ENCODE peak calls at places on chromosome 4, in four cellular contexts. E, Z, Q and S are unnamed samples.
A peak's percentile ranks its signal among the peaks of the same experiment; 100 is the strongest.

GRCh38 chr4:138948918-138949317 is 66.7 kb upstream of the NOCT start:
- DNase-seq in Z (no peak), E (no peak), Q (no peak), S (no peak)

GRCh38 chr4:71296945-71297344 is 41.9 kb upstream of the SLC4A4 start:
- DNase-seq in E (no peak), Q (no peak), Z (no peak), S (no peak)

GRCh38 chr4:15690020-15690809 is 8.6 kb downstream of the FAM200B start:
- DNase-seq in E (peak; percentile 88), Q (peak; percentile 61), Z (no peak), S (no peak)

GRCh38 chr4:128393111-128393704 is 105.6 kb upstream of the PGRMC2 start:
- DNase-seq in Q (no peak), Z (no peak), E (no peak), S (no peak)

GRCh38 chr4:111883557-111883999 is 261.7 kb upstream of the FAM241A start:
- DNase-seq in Z (no peak), E (no peak), Q (no peak), S (no peak)

GRCh38 chr4:128322986-128323385 is 35.4 kb upstream of the PGRMC2 start:
- DNase-seq in Z (no peak), Q (peak; percentile 53), E (peak; percentile 75), S (no peak)

GRCh38 chr4:94758141-94758699 is 465 bp downstream of the BMPR1B start:
- DNase-seq in Z (no peak), E (peak; percentile 83), Q (no peak), S (no peak)

GRCh38 chr4:38856046-38856445 is 571 bp downstream of the TLR6 start:
- DNase-seq in Z (peak; percentile 40), E (peak; percentile 39), Q (no peak), S (no peak)

GRCh38 chr4:140497776-140498636 is at the start of gene MGAT4D:
- DNase-seq in Z (no peak), Q (no peak), E (no peak), S (no peak)

GRCh38 chr4:170229021-170229420 is 139.3 kb upstream of the AADAT start:
- DNase-seq in Z (no peak), Q (no peak), E (no peak), S (no peak)

GRCh38 chr4:14023901-14024300 is 396.4 kb upstream of the BOD1L1 start:
- DNase-seq in Q (no peak), E (no peak), Z (no peak), S (no peak)

GRCh38 chr4:180057891-180058643 is 2185.1 kb upstream of the TENM3 start:
- DNase-seq in Q (no peak), Z (no peak), E (peak; percentile 2), S (no peak)

GRCh38 chr4:153555730-153556440 is 89.7 kb downstream of the TMEM131L start:
- DNase-seq in E (no peak), Q (peak; percentile 48), Z (no peak), S (no peak)

GRCh38 chr4:85658766-85659439 is 184.0 kb downstream of the ARHGAP24 start:
- DNase-seq in E (no peak), Z (no peak), Q (no peak), S (no peak)

GRCh38 chr4:25481648-25482047 is 104.6 kb downstream of the ANAPC4 start:
- DNase-seq in E (no peak), Z (no peak), Q (no peak), S (no peak)

GRCh38 chr4:122700178-122700725 is 32.3 kb upstream of the BBS12 start:
- DNase-seq in E (peak; percentile 6), Q (peak; percentile 12), Z (no peak), S (peak; percentile 92)

GRCh38 chr4:147054241-147054902 is 108.7 kb upstream of the TTC29 start:
- DNase-seq in Q (no peak), Z (no peak), E (no peak), S (no peak)

GRCh38 chr4:184287697-184288255 is 70.1 kb upstream of the ENPP6 start:
- DNase-seq in E (no peak), Q (peak; percentile 64), Z (no peak), S (no peak)

GRCh38 chr4:110477836-110478235 is 1.9 kb downstream of the ENPEP start:
- DNase-seq in E (no peak), Q (no peak), Z (no peak), S (no peak)

GRCh38 chr4:54332577-54332976 is 103.5 kb downstream of the PDGFRA start:
- DNase-seq in Q (no peak), E (no peak), Z (no peak), S (no peak)

GRCh38 chr4:82680834-82681233 is 117.8 kb downstream of the SCD5 start:
- DNase-seq in Q (no peak), E (no peak), Z (no peak), S (no peak)

GRCh38 chr4:149555146-149555545 is 260.5 kb downstream of the IQCM start:
- DNase-seq in Q (no peak), Z (no peak), E (no peak), S (no peak)

GRCh38 chr4:179292443-179292842 is 1850.2 kb upstream of the AGA start:
- DNase-seq in Q (no peak), Z (no peak), E (no peak), S (no peak)

GRCh38 chr4:68324509-68325262 is 25.2 kb downstream of the YTHDC1 start:
- DNase-seq in E (no peak), Z (no peak), Q (no peak), S (no peak)

GRCh38 chr4:72076562-72076961 is 44.8 kb downstream of the NPFFR2 start:
- DNase-seq in Q (no peak), E (no peak), Z (no peak), S (no peak)

GRCh38 chr4:5024673-5025072 is 5.4 kb upstream of the CYTL1 start:
- DNase-seq in E (no peak), Z (no peak), Q (no peak), S (no peak)

GRCh38 chr4:151304226-151304625 is 21.2 kb downstream of the SH3D19 start:
- DNase-seq in Q (no peak), E (no peak), Z (no peak), S (no peak)

GRCh38 chr4:184657144-184657543 is 7.6 kb downstream of the PRIMPOL start:
- DNase-seq in Z (no peak), Q (no peak), E (no peak), S (no peak)

GRCh38 chr4:53748328-53748772 is 157.1 kb upstream of the LNX1 start:
- DNase-seq in Z (peak; percentile 96), Q (no peak), E (no peak), S (no peak)

GRCh38 chr4:84243685-84244084 is 255.4 kb downstream of the NKX6-1 start:
- DNase-seq in E (no peak), Q (no peak), Z (no peak), S (no peak)

GRCh38 chr4:31148990-31149389 is 428.8 kb downstream of the PCDH7 start:
- DNase-seq in Q (no peak), E (no peak), Z (no peak), S (no peak)

GRCh38 chr4:155403886-155404285 is 27.1 kb upstream of the MAP9 start:
- DNase-seq in Z (no peak), E (peak; percentile 40), Q (no peak), S (no peak)

GRCh38 chr4:45946699-45947098 is 177.2 kb downstream of the GABRG1 start:
- DNase-seq in E (no peak), Z (no peak), Q (no peak), S (no peak)

GRCh38 chr4:145735330-145735638 is 55.3 kb downstream of the C4orf51 start:
- DNase-seq in Z (no peak), E (peak; percentile 72), Q (peak; percentile 47), S (no peak)

GRCh38 chr4:73718375-73719373 is 21.7 kb upstream of the CXCL8 start:
- DNase-seq in E (no peak), Z (peak; percentile 84), Q (no peak), S (no peak)

GRCh38 chr4:146477054-146477453 is 44.7 kb downstream of the SLC10A7 start:
- DNase-seq in Z (no peak), E (no peak), Q (no peak), S (no peak)

DNA sequence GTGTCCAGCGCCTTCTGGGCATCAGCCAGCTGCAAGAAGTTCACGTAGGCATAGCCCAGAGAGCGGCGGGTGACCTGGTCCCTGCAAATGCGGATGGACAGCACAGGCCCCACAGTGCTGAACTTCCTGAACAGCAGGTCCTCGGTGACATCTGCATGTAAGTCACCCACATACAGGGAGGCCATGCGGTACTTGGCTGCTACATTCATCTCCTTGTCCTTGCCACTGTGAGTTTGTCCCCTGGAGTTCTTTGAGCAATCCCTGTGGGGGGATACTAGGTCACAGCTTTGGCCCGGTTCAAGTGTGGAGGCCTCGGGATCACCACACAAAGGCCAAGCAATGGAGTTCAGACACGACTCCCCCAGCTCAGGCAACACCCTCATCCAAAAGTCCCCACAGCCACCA is 776 bp downstream of the PABPC4L start:
- DNase-seq in Q (no peak), Z (no peak), E (no peak), S (peak; percentile 7)
- TF ChIP-seq SMC3 in Q (no peak), Z (no peak), E (no peak), S (no peak)

GRCh38 chr4:3314706-3315260 is 22.0 kb downstream of the RGS12 start:
- DNase-seq in Q (no peak), Z (no peak), E (no peak), S (no peak)
- TF ChIP-seq MYC in Q (no peak), Z (no peak), E (no peak), S (no peak)

GRCh38 chr4:2138846-2139500 is 79.8 kb downstream of the NAT8L start:
- DNase-seq in E (no peak), Z (no peak), Q (no peak), S (no peak)
- TF ChIP-seq SMC3 in E (no peak), Z (no peak), Q (no peak), S (no peak)

GRCh38 chr4:66178901-66179300 is 508.6 kb upstream of the EPHA5 start:
- DNase-seq in E (peak; percentile 25), Q (no peak), Z (no peak), S (no peak)
- TF ChIP-seq MYC in E (no peak), Q (no peak), Z (no peak), S (no peak)

GRCh38 chr4:76783836-76784235 is 114.1 kb downstream of the SOWAHB start:
- DNase-seq in E (no peak), Q (no peak), Z (no peak), S (no peak)
- TF ChIP-seq SMC3 in E (no peak), Q (no peak), Z (no peak), S (no peak)

DNA sequence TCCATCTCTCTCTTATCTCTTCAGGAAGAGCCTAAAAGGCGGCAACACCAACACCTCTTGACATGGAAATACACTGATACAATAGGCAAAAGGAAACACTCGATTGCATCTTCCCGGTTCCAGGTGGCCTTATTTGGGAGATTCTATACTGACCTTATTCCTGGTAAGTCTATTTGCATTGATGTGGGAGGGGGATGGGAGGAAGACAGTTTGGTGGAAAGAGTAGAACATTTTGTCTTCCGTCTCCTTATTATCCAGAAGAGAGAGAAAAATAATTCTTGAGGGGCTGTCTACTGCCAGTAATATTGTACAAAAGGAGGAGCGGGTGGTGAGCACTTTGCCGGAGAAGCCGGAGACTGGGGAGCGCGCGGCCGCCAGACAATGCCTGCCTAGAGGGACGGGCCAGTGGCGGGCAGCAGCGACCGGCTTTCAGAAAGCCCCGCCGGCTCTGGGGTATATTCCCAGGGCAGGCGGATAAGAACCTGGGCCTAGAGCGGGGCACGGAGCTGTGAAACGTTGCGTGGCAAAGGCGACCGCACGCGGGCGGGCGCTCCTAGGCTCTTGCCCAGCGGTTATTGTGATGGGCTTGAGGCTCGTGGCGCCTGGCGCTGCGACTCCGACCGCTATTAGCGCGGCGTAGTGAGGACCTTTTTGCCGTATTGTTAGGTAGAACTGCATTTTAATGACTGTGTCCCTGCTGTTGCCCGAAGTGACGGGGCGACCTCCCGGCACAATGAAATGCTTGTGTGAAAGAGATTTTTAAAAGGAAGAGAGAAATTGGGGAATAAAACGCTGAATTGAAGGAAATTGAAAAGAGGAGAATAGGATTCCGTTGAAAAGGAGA is 520 bp downstream of the PRDM8 start:
- DNase-seq in E (no peak), Z (no peak), Q (no peak), S (no peak)
- TF ChIP-seq MYC in E (no peak), Z (no peak), Q (no peak), S (no peak)